ENCODE peak calls at places on chromosome 6, in ten cellular contexts. T is cardiac muscle cell, C is aorta, K is upper lobe of right lung, M is tibial artery, W is heart left ventricle, F is right cardiac atrium, H is H1, J is neuronal stem cell, D is IMR-90. Q is an unnamed sample.

GRCh38 chr6:41345901-41346300 is 10.5 kb downstream of the NCR2 start:
- DNase-seq in T (no peak), C (no peak), K (no peak), M (no peak), W (no peak), F (no peak), H (peak; percentile 33), J (no peak), D (no peak), Q (no peak)

GRCh38 chr6:133242761-133243590 is 1.8 kb downstream of the EYA4 start:
- DNase-seq in T (peak; percentile 5), C (no peak), K (no peak), M (no peak), W (peak; percentile 21), F (peak; percentile 51), H (peak; percentile 59), J (peak; percentile 35), D (peak; percentile 26), Q (no peak)

GRCh38 chr6:100464162-100464851 is 414 bp downstream of the SIM1 start:
- DNase-seq in T (peak; percentile 41), C (no peak), K (no peak), M (no peak), W (no peak), F (peak; percentile 42), H (peak; percentile 65), J (peak; percentile 38), D (no peak), Q (no peak)

GRCh38 chr6:170096191-170096802 is 194.6 kb downstream of the DLL1 start:
- DNase-seq in T (no peak), C (peak; percentile 42), K (peak; percentile 46), M (peak; percentile 7), W (peak; percentile 11), F (peak; percentile 47), H (peak; percentile 41), J (no peak), D (no peak), Q (no peak)

GRCh38 chr6:15065603-15066002 is 180.3 kb upstream of the JARID2 start:
- DNase-seq in T (no peak), C (no peak), K (no peak), M (no peak), W (no peak), F (no peak), H (no peak), J (no peak), D (peak; percentile 85), Q (no peak)

GRCh38 chr6:21946298-21946783 is 350.5 kb downstream of the PRL start:
- DNase-seq in T (no peak), C (no peak), K (no peak), M (no peak), W (no peak), F (no peak), H (no peak), J (no peak), D (peak; percentile 98), Q (no peak)

GRCh38 chr6:163416640-163417253 is 2.2 kb downstream of the QKI start:
- DNase-seq in T (peak; percentile 87), C (no peak), K (no peak), M (peak; percentile 55), W (peak; percentile 71), F (no peak), H (no peak), J (peak; percentile 66), D (peak; percentile 87), Q (no peak)

GRCh38 chr6:22231616-22232015 is 65.2 kb downstream of the PRL start:
- DNase-seq in T (no peak), C (no peak), K (no peak), M (no peak), W (no peak), F (no peak), H (no peak), J (no peak), D (peak; percentile 11), Q (no peak)

GRCh38 chr6:169513478-169514193 is 188.2 kb downstream of the WDR27 start:
- DNase-seq in T (peak; percentile 7), C (no peak), K (no peak), M (no peak), W (no peak), F (no peak), H (no peak), J (no peak), D (no peak), Q (no peak)

GRCh38 chr6:25027221-25027916 is 91.6 kb upstream of the RIPOR2 start:
- DNase-seq in T (no peak), C (no peak), K (peak; percentile 75), M (no peak), W (no peak), F (no peak), H (no peak), J (no peak), D (no peak), Q (no peak)

GRCh38 chr6:24720131-24720603 is 1.2 kb upstream of the C6orf62 start:
- DNase-seq in T (peak; percentile 61), C (peak; percentile 75), K (peak; percentile 88), M (peak; percentile 57), W (peak; percentile 75), F (peak; percentile 88), H (no peak), J (peak; percentile 32), D (peak; percentile 28), Q (no peak)

GRCh38 chr6:166927240-166927941 is 29.0 kb downstream of the RNASET2 start:
- DNase-seq in T (no peak), C (no peak), K (no peak), M (no peak), W (no peak), F (no peak), H (no peak), J (no peak), D (no peak), Q (no peak)

DNA sequence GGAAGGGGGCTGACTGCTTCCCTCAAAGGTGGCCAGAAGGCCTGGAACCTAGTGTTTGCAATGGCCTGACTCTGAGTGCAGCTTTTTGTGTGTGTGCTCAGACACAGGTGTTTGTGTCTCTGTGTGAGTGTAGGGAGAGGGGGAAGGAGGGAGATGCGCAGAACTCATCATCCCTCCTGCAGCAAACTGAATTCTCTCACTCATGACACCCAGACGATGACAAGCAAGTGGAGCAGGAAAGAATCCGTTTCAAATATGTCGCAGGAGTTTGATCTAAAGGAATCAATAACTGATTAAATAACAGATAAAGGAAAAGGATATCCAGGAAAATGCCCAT is 101.4 kb downstream of the TNFAIP3 start:
- DNase-seq in T (no peak), C (no peak), K (no peak), M (no peak), W (no peak), F (no peak), H (no peak), J (no peak), D (no peak), Q (no peak)
- H3K27ac ChIP-seq in T (no peak overlapping the region), C (no peak overlapping the region), K (no peak overlapping the region), M (no peak overlapping the region), W (no peak overlapping the region), F (no peak overlapping the region), H (no peak overlapping the region), J (no peak overlapping the region), D (no peak overlapping the region), Q (no peak overlapping the region)

DNA sequence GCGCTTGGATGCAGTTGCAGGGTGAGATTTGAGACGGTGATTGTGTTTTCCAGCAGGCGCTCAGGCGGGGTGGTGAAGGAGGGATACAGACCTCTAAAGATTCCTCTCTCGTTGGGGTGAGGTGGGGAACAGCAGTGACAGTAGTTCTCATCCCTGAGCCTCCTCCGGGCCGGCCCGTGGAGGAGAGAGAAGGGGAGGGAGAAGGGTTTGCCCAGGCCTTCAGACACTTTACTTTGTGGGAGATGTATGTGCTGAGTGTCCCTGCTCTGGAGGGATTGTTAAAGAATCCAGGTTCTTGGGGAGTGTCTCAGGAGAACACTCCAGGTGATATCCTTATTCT is 41.0 kb downstream of the PSMB9 start:
- DNase-seq in T (no peak), C (no peak), K (no peak), M (no peak), W (no peak), F (no peak), H (no peak), J (no peak), D (no peak), Q (no peak)
- H3K4me1 ChIP-seq in T (no peaks in the 10 kb centered on the region), C (no peaks in the 10 kb centered on the region), K (peaks cover 6% of the 10 kb centered on the region), M (peaks cover 6% of the 10 kb centered on the region), W (peaks cover 3% of the 10 kb centered on the region), F (peaks cover 4% of the 10 kb centered on the region), H (no peaks in the 10 kb centered on the region), J (peaks cover 10% of the 10 kb centered on the region), D (peaks cover 2% of the 10 kb centered on the region), Q (no peaks in the 10 kb centered on the region)

GRCh38 chr6:162050579-162050978 is 677.0 kb downstream of the PRKN start:
- DNase-seq in T (no peak), C (no peak), K (no peak), M (no peak), W (no peak), F (no peak), H (no peak), J (no peak), D (no peak), Q (no peak)

DNA sequence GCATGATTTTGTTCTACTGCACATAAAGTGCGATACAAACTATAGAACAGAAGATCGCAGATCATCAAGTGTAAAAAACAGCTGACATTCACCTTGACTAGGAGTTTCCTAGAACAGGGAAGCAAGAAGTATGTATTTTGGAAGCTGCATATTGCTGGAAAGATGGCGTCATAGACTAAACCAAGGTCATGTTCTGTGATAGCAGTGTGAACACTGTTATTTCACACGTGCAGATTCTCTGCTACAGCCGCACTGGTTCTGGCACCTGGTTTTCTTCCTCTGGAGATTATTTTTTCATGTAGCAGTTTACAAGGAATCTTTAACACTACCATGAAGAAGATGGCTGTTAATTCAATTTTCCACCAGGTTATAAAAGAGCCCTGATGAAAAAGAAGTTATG is 681.2 kb downstream of the PRKN start:
- DNase-seq in T (no peak), C (no peak), K (no peak), M (no peak), W (no peak), F (no peak), H (no peak), J (no peak), D (no peak), Q (no peak)
- H3K9me3 ChIP-seq in T (no peaks in the 10 kb centered on the region), C (no peaks in the 10 kb centered on the region), K (no peaks in the 10 kb centered on the region), M (no peaks in the 10 kb centered on the region), W (no peaks in the 10 kb centered on the region), F (no peaks in the 10 kb centered on the region), H (no peaks in the 10 kb centered on the region), J (no peaks in the 10 kb centered on the region), D (peaks cover 24% of the 10 kb centered on the region), Q (no peaks in the 10 kb centered on the region)

GRCh38 chr6:106101466-106101865 is 15.3 kb downstream of the PRDM1 start:
- DNase-seq in T (no peak), C (no peak), K (no peak), M (no peak), W (no peak), F (no peak), H (no peak), J (no peak), D (no peak), Q (no peak)

GRCh38 chr6:106100755-106101154 is 14.6 kb downstream of the PRDM1 start:
- DNase-seq in T (no peak), C (no peak), K (no peak), M (no peak), W (no peak), F (no peak), H (no peak), J (no peak), D (no peak), Q (no peak)

GRCh38 chr6:106102967-106103727 is 17.0 kb downstream of the PRDM1 start:
- DNase-seq in T (peak; percentile 25), C (no peak), K (no peak), M (no peak), W (no peak), F (no peak), H (no peak), J (no peak), D (no peak), Q (no peak)

GRCh38 chr6:106103728-106104109 is 17.6 kb downstream of the PRDM1 start:
- DNase-seq in T (no peak), C (no peak), K (no peak), M (no peak), W (no peak), F (no peak), H (no peak), J (no peak), D (no peak), Q (no peak)

GRCh38 chr6:106102034-106102433 is 15.9 kb downstream of the PRDM1 start:
- DNase-seq in T (no peak), C (no peak), K (no peak), M (no peak), W (no peak), F (no peak), H (no peak), J (no peak), D (no peak), Q (no peak)
- H3K27ac ChIP-seq in T (no peak overlapping the region), C (no peak overlapping the region), K (no peak overlapping the region), M (no peak overlapping the region), W (no peak overlapping the region), F (no peak overlapping the region), H (no peak overlapping the region), J (no peak overlapping the region), D (no peak overlapping the region), Q (no peak overlapping the region)